ENCODE peak calls at places on chromosomes 2 and 18, in eight cellular contexts. G is lower lobe of right lung; S is CD8-positive, alpha-beta T cell; P is HTR-8/SVneo; O is hepatocyte; W is fibroblast of gingiva; T is T-helper 1 cell; K is PC-3. B is an unnamed sample.

GRCh38 chr2:122528061-122528460 is 772.6 kb downstream of the TSN start:
- DNase-seq in K (peak), G (no peak), W (no peak), P (no peak), T (no peak), O (no peak), S (no peak), B (no peak)

GRCh38 chr2:234422242-234422641 is 74.6 kb downstream of the ARL4C start:
- DNase-seq in K (peak), W (peak), T (no peak), P (peak), O (peak), G (no peak), S (peak), B (no peak)

GRCh38 chr2:121707920-121708361 is 28.7 kb downstream of the NIFK start:
- DNase-seq in S (no peak), O (peak), T (no peak), W (no peak), K (no peak), G (peak), P (no peak), B (peak)

GRCh38 chr2:188295067-188295685 is 3.5 kb downstream of the GULP1 start:
- DNase-seq in G (no peak), W (no peak), S (no peak), P (no peak), K (peak), O (no peak), T (no peak), B (no peak)

GRCh38 chr2:47334356-47335136 is 68.4 kb upstream of the MSH2 start:
- DNase-seq in T (no peak), O (no peak), W (no peak), P (no peak), G (no peak), K (no peak), S (no peak), B (no peak)

GRCh38 chr18:34928068-34928753 is 113.0 kb upstream of the MAPRE2 start:
- DNase-seq in W (no peak), P (no peak), G (no peak), O (peak), S (no peak), T (no peak), K (no peak), B (no peak)

GRCh38 chr2:156892449-156893335 is 364.8 kb upstream of the GALNT5 start:
- DNase-seq in W (peak), P (peak), S (no peak), T (no peak), G (no peak), O (peak), K (peak), B (no peak)

GRCh38 chr2:81481242-81481993 is 1176.9 kb upstream of the LRRTM1 start:
- DNase-seq in O (no peak), W (peak), K (no peak), T (no peak), G (peak), S (no peak), P (no peak), B (peak)

GRCh38 chr2:11584530-11585056 is 50.7 kb downstream of the GREB1 start:
- DNase-seq in K (no peak), S (no peak), O (no peak), T (no peak), P (no peak), W (no peak), G (no peak), B (no peak)

GRCh38 chr2:107001964-107002696 is 116.2 kb upstream of the ST6GAL2 start:
- DNase-seq in S (no peak), P (peak), W (no peak), G (no peak), T (no peak), O (no peak), K (peak), B (no peak)

GRCh38 chr18:44896817-44897216 is 216.1 kb downstream of the SETBP1 start:
- DNase-seq in G (no peak), K (no peak), W (no peak), T (no peak), P (no peak), O (no peak), S (no peak), B (no peak)

B was measured in right lobe of liver.